ENCODE peak calls at places on chromosomes 4 and X, in eight cellular contexts. V, A, Y, G, J, P, D and O are unnamed samples.

GRCh38 chr4:21768349-21769310 is 179.9 kb downstream of the KCNIP4 start:
- DNase-seq in V (peak), A (peak), Y (no peak), G (no peak), J (peak), P (peak), D (no peak), O (peak)

GRCh38 chr4:157706134-157706533 is 466.7 kb downstream of the GASK1B start:
- DNase-seq in V (no peak), A (no peak), Y (no peak), G (no peak), J (no peak), P (no peak), D (no peak), O (no peak)

GRCh38 chr4:46432923-46433322 is 43.0 kb upstream of the GABRA2 start:
- DNase-seq in V (peak), A (peak), Y (no peak), G (no peak), J (peak), P (no peak), D (no peak), O (no peak)

GRCh38 chr4:105895609-105896460 is 564 bp downstream of the NPNT start:
- DNase-seq in V (no peak), A (no peak), Y (peak), G (no peak), J (no peak), P (peak), D (no peak), O (no peak)

GRCh38 chr4:163137581-163137980 is 29.1 kb downstream of the NAF1 start:
- DNase-seq in V (peak), A (peak), Y (no peak), G (no peak), J (no peak), P (no peak), D (no peak), O (no peak)

GRCh38 chrX:3037218-3037617 is 4.1 kb upstream of the ARSF start:
- DNase-seq in V (no peak), A (no peak), Y (no peak), G (no peak), J (no peak), P (no peak), D (no peak), O (no peak)

GRCh38 chr4:53847935-53848334 is 216.5 kb downstream of the CHIC2 start:
- DNase-seq in V (peak), A (no peak), Y (no peak), G (no peak), J (no peak), P (no peak), D (no peak), O (peak)

GRCh38 chr4:186201535-186202230 is 10.3 kb downstream of the CYP4V2 start:
- DNase-seq in V (peak), A (peak), Y (peak), G (peak), J (no peak), P (no peak), D (peak), O (no peak)